ENCODE peak calls at places on chromosomes 3 and 15, in seven cellular contexts. Z is AG04450; F is pancreas; I is CD4-positive, alpha-beta T cell; O is brain microvascular endothelial cell; H is right cardiac atrium; S is A549. P is an unnamed sample.

GRCh38 chr15:64152507-64153387 is 1.2 kb downstream of the SNX22 start:
- DNase-seq in Z (no peak), F (peak), I (no peak), O (no peak), H (peak), S (no peak), P (no peak)

GRCh38 chr3:131402391-131403039 is 20.9 kb downstream of the NUDT16 start:
- DNase-seq in Z (no peak), F (no peak), I (no peak), O (no peak), H (no peak), S (no peak), P (no peak)

GRCh38 chr3:111971533-111971932 is 7.3 kb upstream of the ABHD10 start:
- DNase-seq in Z (no peak), F (no peak), I (no peak), O (no peak), H (peak), S (no peak), P (no peak)

GRCh38 chr3:189184566-189184965 is 12.8 kb downstream of the TPRG1 start:
- DNase-seq in Z (no peak), F (no peak), I (no peak), O (no peak), H (no peak), S (no peak), P (no peak)

GRCh38 chr3:18153571-18154173 is 271.5 kb downstream of the SATB1 start:
- DNase-seq in Z (no peak), F (no peak), I (no peak), O (peak), H (no peak), S (peak), P (no peak)

GRCh38 chr15:80727196-80727595 is 32.1 kb downstream of the ABHD17C start:
- DNase-seq in Z (no peak), F (no peak), I (no peak), O (peak), H (no peak), S (no peak), P (no peak)

GRCh38 chr3:132445812-132446211 is 28.5 kb downstream of the DNAJC13 start:
- DNase-seq in Z (no peak), F (no peak), I (no peak), O (no peak), H (no peak), S (no peak), P (no peak)

GRCh38 chr3:188049890-188050530 is 103.9 kb upstream of the LPP start:
- DNase-seq in Z (no peak), F (no peak), I (peak), O (no peak), H (no peak), S (no peak), P (no peak)

GRCh38 chr15:71080705-71081104 is 34.6 kb upstream of the THSD4 start:
- DNase-seq in Z (peak), F (no peak), I (no peak), O (peak), H (no peak), S (no peak), P (no peak)

GRCh38 chr15:40871749-40872617 is 2.1 kb downstream of the RHOV start:
- DNase-seq in Z (no peak), F (peak), I (no peak), O (no peak), H (no peak), S (no peak), P (no peak)

GRCh38 chr3:3560566-3561336 is 238.5 kb upstream of the LRRN1 start:
- DNase-seq in Z (no peak), F (no peak), I (no peak), O (peak), H (no peak), S (no peak), P (no peak)

GRCh38 chr15:57732526-57733331 is 26.2 kb downstream of the POLR2M start:
- DNase-seq in Z (peak), F (peak), I (peak), O (peak), H (peak), S (peak), P (no peak)

GRCh38 chr15:73873889-73874511 is 636 bp downstream of the TBC1D21 start:
- DNase-seq in Z (peak), F (no peak), I (no peak), O (peak), H (no peak), S (peak), P (no peak)

GRCh38 chr3:52805270-52806039 is 10.9 kb downstream of the ITIH3 start:
- DNase-seq in Z (no peak), F (no peak), I (no peak), O (no peak), H (no peak), S (no peak), P (no peak)

GRCh38 chr3:197795200-197795599 is 4.1 kb downstream of the LRCH3 start:
- DNase-seq in Z (no peak), F (no peak), I (no peak), O (peak), H (no peak), S (no peak), P (no peak)

GRCh38 chr15:62503451-62503850 is 338.4 kb upstream of the C2CD4B start:
- DNase-seq in Z (no peak), F (no peak), I (no peak), O (peak), H (no peak), S (no peak), P (peak)

GRCh38 chr3:32313723-32314473 is 75.4 kb downstream of the CMTM8 start:
- DNase-seq in Z (no peak), F (no peak), I (no peak), O (peak), H (no peak), S (no peak), P (no peak)

GRCh38 chr3:172367205-172368105 is 80.8 kb downstream of the GHSR start:
- DNase-seq in Z (no peak), F (no peak), I (no peak), O (peak), H (no peak), S (no peak), P (no peak)

GRCh38 chr3:11568503-11569155 is 75.1 kb downstream of the VGLL4 start:
- DNase-seq in Z (peak), F (no peak), I (no peak), O (peak), H (peak), S (peak), P (peak)

GRCh38 chr3:195906865-195907729 is 1.3 kb downstream of the TNK2 start:
- DNase-seq in Z (no peak), F (peak), I (peak), O (no peak), H (peak), S (no peak), P (peak)

GRCh38 chr3:50162034-50162883 is 7.1 kb downstream of the SEMA3F start:
- DNase-seq in Z (no peak), F (no peak), I (no peak), O (no peak), H (no peak), S (no peak), P (no peak)
- H3K27ac ChIP-seq in Z (peak), F (no peak), I (no peak), O (no peak), H (peak), S (peak), P (no peak)

DNA sequence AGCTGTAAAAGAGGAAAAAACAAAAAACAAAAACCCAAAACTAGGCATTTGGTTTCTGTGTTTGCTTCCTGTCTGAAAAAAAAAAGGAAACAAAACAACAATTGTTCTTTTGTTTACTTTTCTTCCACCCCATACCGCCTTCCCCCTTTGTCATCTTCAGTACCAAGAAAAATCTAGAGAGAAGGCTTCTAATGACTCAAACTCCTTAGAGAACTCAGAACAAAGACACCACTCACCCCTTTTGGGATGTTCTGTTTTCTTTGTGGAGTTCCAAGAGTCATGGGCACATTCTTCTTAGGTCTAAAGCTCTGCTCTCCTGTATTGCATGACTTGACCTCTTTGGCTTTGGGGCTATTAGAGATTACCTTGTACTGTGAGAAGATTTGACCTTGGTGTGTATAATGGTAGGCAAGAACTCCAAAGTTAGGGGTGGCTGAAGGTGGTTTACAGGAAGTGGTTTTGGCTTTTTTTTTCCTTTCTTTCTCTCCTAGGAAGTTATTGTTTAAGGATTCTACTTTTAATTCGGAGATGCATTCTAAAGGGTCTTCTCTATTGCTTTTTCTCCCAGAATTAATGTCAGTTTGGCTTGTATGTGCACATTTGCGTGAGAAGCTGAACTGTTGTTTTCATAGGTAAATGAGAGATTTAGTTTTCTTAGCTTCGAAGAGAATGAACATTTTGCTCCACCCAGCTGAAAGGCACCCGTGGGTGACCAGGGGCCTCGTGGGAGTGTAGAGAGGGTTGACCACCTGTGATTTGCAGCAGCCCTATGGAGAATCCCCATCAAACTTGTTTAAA is 39.5 kb upstream of the ZBTB20 start:
- DNase-seq in Z (no peak), F (no peak), I (no peak), O (no peak), H (no peak), S (no peak), P (no peak)
- H3K27ac ChIP-seq in Z (no peak), F (no peak), I (no peak), O (no peak), H (no peak), S (no peak), P (no peak)

GRCh38 chr15:51799174-51799907 is 30.1 kb upstream of the TMOD3 start:
- DNase-seq in Z (no peak), F (no peak), I (no peak), O (no peak), H (no peak), S (no peak), P (no peak)
- H3K27ac ChIP-seq in Z (no peak), F (no peak), I (no peak), O (no peak), H (no peak), S (peak), P (no peak)

GRCh38 chr3:49029563-49029884 is 326 bp upstream of the IMPDH2 start:
- DNase-seq in Z (no peak), F (no peak), I (no peak), O (no peak), H (no peak), S (no peak), P (no peak)
- H3K27ac ChIP-seq in Z (peak), F (peak), I (peak), O (peak), H (peak), S (peak), P (peak)

GRCh38 chr15:99453646-99454045 is 112.1 kb upstream of the MEF2A start:
- DNase-seq in Z (no peak), F (no peak), I (no peak), O (no peak), H (peak), S (no peak), P (no peak)

GRCh38 chr15:99451484-99451883 is 114.3 kb upstream of the MEF2A start:
- DNase-seq in Z (no peak), F (no peak), I (no peak), O (no peak), H (no peak), S (no peak), P (no peak)

GRCh38 chr15:99452010-99452409 is 113.8 kb upstream of the MEF2A start:
- DNase-seq in Z (no peak), F (no peak), I (no peak), O (no peak), H (peak), S (no peak), P (no peak)

GRCh38 chr15:99454107-99454809 is 111.5 kb upstream of the MEF2A start:
- DNase-seq in Z (no peak), F (no peak), I (no peak), O (no peak), H (peak), S (no peak), P (no peak)

DNA sequence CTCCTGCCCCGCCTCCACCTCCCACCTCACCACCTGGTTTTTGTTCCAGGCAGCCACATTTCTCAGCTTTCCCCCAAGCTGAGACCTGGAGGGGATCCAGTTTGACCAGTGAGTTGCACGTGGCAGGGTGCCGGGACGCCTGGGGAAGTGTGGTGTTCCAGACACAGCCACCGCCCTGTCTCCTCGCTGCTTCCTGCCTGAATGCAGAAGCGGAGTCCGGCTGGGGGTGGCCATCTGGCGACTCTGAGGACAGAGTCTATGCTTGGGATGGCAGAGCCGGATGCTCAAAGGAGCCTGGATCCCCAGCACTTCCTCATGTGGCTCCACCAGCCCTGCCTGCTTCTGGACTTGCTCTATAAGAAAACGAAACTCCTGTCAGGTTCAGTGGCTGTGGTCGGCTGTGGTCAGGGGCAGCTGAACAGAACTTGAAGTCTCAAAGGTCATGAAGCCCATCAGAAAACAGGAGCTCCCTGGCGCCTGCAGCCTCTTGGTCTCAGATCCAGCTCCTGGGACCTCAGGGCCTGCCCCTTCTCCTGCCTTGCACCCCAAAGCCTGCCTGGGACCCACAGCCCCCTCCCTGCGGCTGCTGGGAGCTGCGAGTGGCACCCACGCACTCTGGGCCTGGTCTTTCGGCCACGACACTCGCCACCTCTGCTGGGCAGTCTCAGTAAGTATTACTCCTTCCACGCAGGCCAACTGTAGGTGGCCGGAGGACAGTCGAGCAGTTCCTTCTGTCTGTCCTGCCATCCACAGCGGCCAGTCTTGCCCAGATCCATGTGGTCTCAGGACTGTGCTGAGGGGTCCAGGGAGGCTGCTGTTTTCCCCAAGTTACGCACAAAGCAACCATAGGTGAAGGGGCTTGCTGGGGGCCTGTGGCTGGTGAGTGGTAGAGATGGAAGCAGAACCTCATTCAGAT is 112.8 kb upstream of the MEF2A start:
- DNase-seq in Z (no peak), F (no peak), I (no peak), O (no peak), H (peak), S (no peak), P (no peak)
- H3K27ac ChIP-seq in Z (no peak), F (peak), I (no peak), O (no peak), H (peak), S (no peak), P (peak)

GRCh38 chr3:193874512-193874911 is 261.4 kb upstream of the HES1 start:
- DNase-seq in Z (no peak), F (no peak), I (no peak), O (no peak), H (no peak), S (no peak), P (no peak)

GRCh38 chr3:193873802-193874201 is 262.1 kb upstream of the HES1 start:
- DNase-seq in Z (no peak), F (no peak), I (no peak), O (no peak), H (no peak), S (no peak), P (no peak)

GRCh38 chr3:193870376-193871092 is 265.4 kb upstream of the HES1 start:
- DNase-seq in Z (no peak), F (no peak), I (no peak), O (no peak), H (no peak), S (no peak), P (no peak)

GRCh38 chr3:193871093-193871485 is 264.9 kb upstream of the HES1 start:
- DNase-seq in Z (no peak), F (no peak), I (no peak), O (no peak), H (no peak), S (no peak), P (no peak)

DNA sequence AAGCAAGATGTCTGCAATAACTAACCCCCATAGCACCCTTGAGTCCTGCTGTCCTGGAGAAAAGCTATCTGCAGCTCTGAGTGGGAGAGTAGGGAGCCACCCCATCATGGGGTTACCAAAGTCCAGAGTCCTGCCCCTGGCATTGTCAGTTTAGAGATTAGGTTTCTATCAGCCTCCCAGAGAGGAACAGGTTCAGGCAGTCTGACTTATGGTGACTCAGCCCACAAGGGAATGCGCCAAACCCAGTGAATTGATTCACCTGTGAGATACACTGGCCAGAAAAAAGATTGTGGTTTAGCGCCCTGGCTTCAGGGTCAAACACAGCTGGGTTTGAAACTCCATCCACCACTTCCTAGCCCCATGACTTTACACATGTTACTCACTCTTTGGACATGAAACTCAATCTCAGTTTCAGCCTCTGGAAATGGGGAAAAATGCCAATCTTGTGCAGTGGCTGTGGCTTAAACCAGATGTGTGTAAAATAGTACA is 263.6 kb upstream of the HES1 start:
- DNase-seq in Z (peak), F (peak), I (no peak), O (peak), H (no peak), S (peak), P (no peak)
- H3K27ac ChIP-seq in Z (no peak), F (peak), I (no peak), O (no peak), H (no peak), S (peak), P (no peak)

GRCh38 chr3:190435618-190436017 is 14.1 kb downstream of the TMEM207 start:
- DNase-seq in Z (no peak), F (no peak), I (no peak), O (no peak), H (no peak), S (no peak), P (no peak)
- H3K27ac ChIP-seq in Z (no peak), F (no peak), I (no peak), O (no peak), H (no peak), S (no peak), P (no peak)

GRCh38 chr3:117603097-117603496 is 893.5 kb downstream of the TUSC7 start:
- DNase-seq in Z (no peak), F (no peak), I (no peak), O (no peak), H (no peak), S (no peak), P (no peak)
- H3K27ac ChIP-seq in Z (no peak), F (no peak), I (no peak), O (no peak), H (no peak), S (no peak), P (no peak)

GRCh38 chr3:42884324-42884723 is 8.6 kb upstream of the CYP8B1 start:
- DNase-seq in Z (no peak), F (no peak), I (no peak), O (no peak), H (no peak), S (no peak), P (no peak)
- H3K27ac ChIP-seq in Z (no peak), F (no peak), I (no peak), O (no peak), H (no peak), S (no peak), P (no peak)

GRCh38 chr15:93017521-93017920 is 71.5 kb downstream of the RGMA start:
- DNase-seq in Z (no peak), F (no peak), I (no peak), O (no peak), H (no peak), S (no peak), P (no peak)
- H3K27ac ChIP-seq in Z (no peak), F (no peak), I (no peak), O (no peak), H (no peak), S (no peak), P (no peak)